ENCODE peak calls at places on chromosomes 4 and X, in four cellular contexts. One of them, this sample, is unnamed.

GRCh38 chr4:2416564-2417195 is 1.8 kb downstream of the ZFYVE28 start:
- DNase-seq in GM12891: no peak
- DNase-seq in AG08395: no peak
- DNase-seq in stimulated activated CD8-positive, alpha-beta memory T cell treated with anti-CD3 and anti-CD28 coated beads, Interleukin-4, amount 100 ng/mL, for 1 hour: no peak
- DNase-seq in this sample: no peak

GRCh38 chr4:184514121-184514988 is 40.0 kb upstream of the IRF2 start:
- DNase-seq in GM12891: peak
- DNase-seq in AG08395: peak
- DNase-seq in stimulated activated CD8-positive, alpha-beta memory T cell treated with anti-CD3 and anti-CD28 coated beads, Interleukin-4, amount 100 ng/mL, for 1 hour: no peak
- DNase-seq in this sample: no peak

GRCh38 chr4:26861434-26862186 is 969 bp downstream of the STIM2 start:
- DNase-seq in GM12891: no peak
- DNase-seq in AG08395: peak
- DNase-seq in stimulated activated CD8-positive, alpha-beta memory T cell treated with anti-CD3 and anti-CD28 coated beads, Interleukin-4, amount 100 ng/mL, for 1 hour: peak
- DNase-seq in this sample: no peak

GRCh38 chr4:1976416-1977352 is 32.1 kb downstream of the NELFA start:
- DNase-seq in GM12891: no peak
- DNase-seq in AG08395: no peak
- DNase-seq in stimulated activated CD8-positive, alpha-beta memory T cell treated with anti-CD3 and anti-CD28 coated beads, Interleukin-4, amount 100 ng/mL, for 1 hour: no peak
- DNase-seq in this sample: no peak

GRCh38 chr4:26330946-26331345 is 10.1 kb downstream of the RBPJ start:
- DNase-seq in GM12891: no peak
- DNase-seq in AG08395: no peak
- DNase-seq in stimulated activated CD8-positive, alpha-beta memory T cell treated with anti-CD3 and anti-CD28 coated beads, Interleukin-4, amount 100 ng/mL, for 1 hour: no peak
- DNase-seq in this sample: no peak

GRCh38 chrX:3717742-3718420 is 4.4 kb upstream of the PRKX start:
- DNase-seq in GM12891: no peak
- DNase-seq in AG08395: no peak
- DNase-seq in stimulated activated CD8-positive, alpha-beta memory T cell treated with anti-CD3 and anti-CD28 coated beads, Interleukin-4, amount 100 ng/mL, for 1 hour: no peak
- DNase-seq in this sample: no peak

GRCh38 chrX:139020793-139021192 is 309.3 kb upstream of the FGF13 start:
- DNase-seq in GM12891: no peak
- DNase-seq in AG08395: no peak
- DNase-seq in stimulated activated CD8-positive, alpha-beta memory T cell treated with anti-CD3 and anti-CD28 coated beads, Interleukin-4, amount 100 ng/mL, for 1 hour: no peak
- DNase-seq in this sample: no peak

GRCh38 chr4:120718979-120719566 is 203.5 kb downstream of the PRDM5 start:
- DNase-seq in GM12891: no peak
- DNase-seq in AG08395: peak
- DNase-seq in stimulated activated CD8-positive, alpha-beta memory T cell treated with anti-CD3 and anti-CD28 coated beads, Interleukin-4, amount 100 ng/mL, for 1 hour: no peak
- DNase-seq in this sample: no peak

GRCh38 chr4:125283702-125284279 is 31.0 kb upstream of the FAT4 start:
- DNase-seq in GM12891: no peak
- DNase-seq in AG08395: peak
- DNase-seq in stimulated activated CD8-positive, alpha-beta memory T cell treated with anti-CD3 and anti-CD28 coated beads, Interleukin-4, amount 100 ng/mL, for 1 hour: no peak
- DNase-seq in this sample: no peak